ENCODE peak calls at places on chromosome X, in eight cellular contexts. N is HT-29; B is HEK293T; Y is kidney tubule cell; O is ureter; X is CD8-positive, alpha-beta memory T cell; P is tibial artery; G is activated CD4-positive, alpha-beta T cell treated with anti-CD3 and anti-CD28 coated beads, Interleukin-2, amount 10 ng/mL, durations not matched to agents 7 days and 5 days. W is an unnamed sample.

GRCh38 chrX:50813843-50814661 is at the start of gene SHROOM4:
- DNase-seq in O (peak), N (peak), B (no peak), P (peak), Y (peak), X (no peak), G (no peak), W (no peak)

GRCh38 chrX:131677655-131678628 is 134.1 kb downstream of the OR13H1 start:
- DNase-seq in P (no peak), O (no peak), G (peak), Y (peak), B (peak), N (peak), X (no peak), W (peak)

GRCh38 chrX:129945131-129945530 is 37.3 kb upstream of the BCORL1 start:
- DNase-seq in Y (peak), P (no peak), X (no peak), B (no peak), O (no peak), G (no peak), N (no peak), W (no peak)

GRCh38 chrX:21004835-21005234 is 369.4 kb upstream of the CNKSR2 start:
- DNase-seq in P (no peak), B (no peak), G (no peak), X (no peak), O (no peak), Y (peak), N (no peak), W (no peak)

GRCh38 chrX:68717663-68718442 is 70.4 kb downstream of the STARD8 start:
- DNase-seq in Y (no peak), P (no peak), X (no peak), B (no peak), N (no peak), O (no peak), G (no peak), W (no peak)

GRCh38 chrX:48697182-48697727 is 721 bp downstream of the SUV39H1 start:
- DNase-seq in Y (no peak), N (no peak), B (no peak), P (no peak), O (no peak), X (no peak), G (no peak), W (no peak)

GRCh38 chrX:44997282-44997813 is 124.4 kb downstream of the KDM6A start:
- DNase-seq in G (no peak), O (no peak), P (no peak), Y (no peak), N (no peak), X (no peak), B (no peak), W (no peak)

GRCh38 chrX:131752493-131753198 is 208.8 kb downstream of the OR13H1 start:
- DNase-seq in O (peak), N (peak), B (no peak), P (no peak), Y (peak), X (no peak), G (no peak), W (peak)

GRCh38 chrX:43559643-43560042 is 96.5 kb upstream of the MAOA start:
- DNase-seq in B (peak), O (no peak), X (no peak), Y (peak), G (peak), N (peak), P (peak), W (peak)

GRCh38 chrX:119488749-119489148 is 20.5 kb downstream of the SLC25A5 start:
- DNase-seq in P (no peak), G (peak), X (peak), B (peak), Y (peak), O (no peak), N (peak), W (peak)

GRCh38 chrX:150478496-150479492 is 89.6 kb upstream of the MTM1 start:
- DNase-seq in B (no peak), N (no peak), O (no peak), G (peak), X (no peak), Y (no peak), P (no peak), W (no peak)

GRCh38 chrX:40097101-40097491 is 662 bp downstream of the BCOR start:
- DNase-seq in N (no peak), P (no peak), O (no peak), B (no peak), Y (no peak), X (peak), G (peak), W (no peak)

GRCh38 chrX:42131856-42132255 is 208.5 kb upstream of the CASK start:
- DNase-seq in P (no peak), X (no peak), N (no peak), B (no peak), O (no peak), G (no peak), Y (no peak), W (no peak)

GRCh38 chrX:153641575-153642312 is 5.3 kb upstream of the DUSP9 start:
- DNase-seq in O (peak), G (no peak), Y (no peak), B (no peak), N (no peak), X (no peak), P (no peak), W (no peak)

GRCh38 chrX:43526206-43526605 is 129.9 kb upstream of the MAOA start:
- DNase-seq in P (no peak), O (no peak), G (no peak), X (no peak), N (no peak), Y (no peak), B (no peak), W (no peak)

GRCh38 chrX:132648870-132649269 is 160.0 kb upstream of the MBNL3 start:
- DNase-seq in N (no peak), P (no peak), G (no peak), O (no peak), X (no peak), Y (no peak), B (no peak), W (no peak)

GRCh38 chrX:41512394-41512793 is 65.3 kb downstream of the NYX start:
- DNase-seq in B (no peak), G (peak), X (no peak), Y (no peak), P (no peak), O (no peak), N (no peak), W (no peak)

GRCh38 chrX:71846429-71846828 is 64.2 kb upstream of the NHSL2 start:
- DNase-seq in O (no peak), G (no peak), N (no peak), X (no peak), Y (peak), P (no peak), B (no peak), W (no peak)

GRCh38 chrX:43283187-43283586 is 372.9 kb upstream of the MAOA start:
- DNase-seq in G (no peak), B (no peak), X (no peak), Y (no peak), P (no peak), O (no peak), N (no peak), W (no peak)

GRCh38 chrX:110678591-110678990 is 117.0 kb downstream of the CHRDL1 start:
- DNase-seq in P (no peak), B (no peak), N (peak), X (no peak), O (no peak), G (no peak), Y (no peak), W (no peak)

W was measured in GDM1.